ENCODE peak calls at places on chromosomes 16 and 17, in nine cellular contexts. Y is ELR, I is cardiac muscle cell, L is HS-27A, Q is RCC 7860, Z is NCI-H1092, K is AG08395, V is NCI-H1048, T is T-helper 9 cell. H is an unnamed sample.

GRCh38 chr16:87881327-87882200 is 12.3 kb upstream of the SLC7A5 start:
- DNase-seq in Y (no peak), I (no peak), L (no peak), Q (no peak), Z (no peak), K (no peak), V (no peak), T (no peak), H (no peak)

GRCh38 chr16:87264634-87265033 is 52.6 kb downstream of the C16orf95 start:
- DNase-seq in Y (no peak), I (no peak), L (no peak), Q (no peak), Z (no peak), K (no peak), V (no peak), T (no peak), H (no peak)

GRCh38 chr16:86994651-86995171 is 322.5 kb downstream of the C16orf95 start:
- DNase-seq in Y (peak), I (no peak), L (peak), Q (peak), Z (no peak), K (peak), V (no peak), T (no peak), H (peak)

GRCh38 chr17:75776399-75777242 is 8.0 kb upstream of the UNK start:
- DNase-seq in Y (no peak), I (no peak), L (no peak), Q (no peak), Z (no peak), K (no peak), V (no peak), T (no peak), H (no peak)

GRCh38 chr16:77043076-77043475 is 147.9 kb upstream of the MON1B start:
- DNase-seq in Y (peak), I (no peak), L (no peak), Q (peak), Z (no peak), K (no peak), V (no peak), T (no peak), H (no peak)

GRCh38 chr17:7590743-7591142 is 849 bp upstream of the SOX15 start:
- DNase-seq in Y (peak), I (no peak), L (no peak), Q (no peak), Z (no peak), K (peak), V (no peak), T (no peak), H (peak)

GRCh38 chr17:16991349-16992009 is 19.6 kb upstream of the TNFRSF13B start:
- DNase-seq in Y (peak), I (peak), L (peak), Q (peak), Z (peak), K (peak), V (peak), T (peak), H (peak)

GRCh38 chr17:59369026-59369724 is 37.7 kb downstream of the YPEL2 start:
- DNase-seq in Y (no peak), I (no peak), L (no peak), Q (no peak), Z (no peak), K (no peak), V (no peak), T (no peak), H (no peak)

GRCh38 chr17:67076290-67076689 is 31.9 kb downstream of the CACNG1 start:
- DNase-seq in Y (no peak), I (no peak), L (no peak), Q (peak), Z (no peak), K (no peak), V (no peak), T (no peak), H (no peak)

GRCh38 chr17:78977992-78978973 is 1.4 kb downstream of the LGALS3BP start:
- DNase-seq in Y (no peak), I (peak), L (no peak), Q (no peak), Z (no peak), K (no peak), V (no peak), T (no peak), H (no peak)

GRCh38 chr16:21646721-21647561 is 5.5 kb downstream of the IGSF6 start:
- DNase-seq in Y (no peak), I (no peak), L (no peak), Q (peak), Z (no peak), K (no peak), V (no peak), T (peak), H (no peak)

GRCh38 chr16:89040861-89041570 is 52.6 kb upstream of the ACSF3 start:
- DNase-seq in Y (no peak), I (no peak), L (no peak), Q (no peak), Z (no peak), K (no peak), V (no peak), T (no peak), H (no peak)

GRCh38 chr17:43574348-43574747 is 28.2 kb upstream of the ETV4 start:
- DNase-seq in Y (no peak), I (no peak), L (no peak), Q (no peak), Z (no peak), K (no peak), V (no peak), T (no peak), H (no peak)

GRCh38 chr17:74922694-74923537 is at the start of gene USH1G:
- DNase-seq in Y (no peak), I (peak), L (no peak), Q (no peak), Z (no peak), K (peak), V (no peak), T (peak), H (no peak)

GRCh38 chr16:69563605-69564580 is 1.9 kb upstream of the NFAT5 start:
- DNase-seq in Y (peak), I (no peak), L (no peak), Q (no peak), Z (no peak), K (no peak), V (no peak), T (peak), H (peak)

GRCh38 chr17:78343099-78343432 is 16.8 kb downstream of the SOCS3 start:
- DNase-seq in Y (peak), I (no peak), L (no peak), Q (peak), Z (no peak), K (peak), V (no peak), T (no peak), H (peak)

GRCh38 chr16:5917436-5917835 is 819.8 kb upstream of the EEF2KMT start:
- DNase-seq in Y (no peak), I (no peak), L (no peak), Q (no peak), Z (no peak), K (no peak), V (no peak), T (no peak), H (no peak)

GRCh38 chr17:28745052-28745776 is 1.4 kb downstream of the TRAF4 start:
- DNase-seq in Y (peak), I (peak), L (no peak), Q (peak), Z (peak), K (peak), V (no peak), T (peak), H (peak)

GRCh38 chr16:48138543-48138942 is 17.2 kb downstream of the ABCC12 start:
- DNase-seq in Y (no peak), I (no peak), L (no peak), Q (no peak), Z (no peak), K (no peak), V (no peak), T (no peak), H (no peak)

GRCh38 chr16:80717611-80718010 is 86.8 kb downstream of the CDYL2 start:
- DNase-seq in Y (no peak), I (no peak), L (no peak), Q (no peak), Z (no peak), K (no peak), V (no peak), T (no peak), H (no peak)

H was measured in lung microvascular endothelial cell.